ENCODE peak calls at places on chromosomes 3 and 15, in nine cellular contexts. One of them, this sample, is unnamed.

GRCh38 chr3:120791958-120792357 is 49.4 kb downstream of the GTF2E1 start:
- DNase-seq in adrenal gland: no peak
- DNase-seq in CD8-positive, alpha-beta T cell: no peak
- DNase-seq in CD4-positive, alpha-beta memory T cell: no peak
- DNase-seq in Karpas-422: no peak
- DNase-seq in MM.1S: no peak
- DNase-seq in endodermal cell: no peak
- DNase-seq in CD8-positive, alpha-beta memory T cell: no peak
- DNase-seq in heart left ventricle: no peak
- DNase-seq in this sample: no peak

GRCh38 chr3:45225465-45226205 is 452 bp downstream of the TMEM158 start:
- DNase-seq in MM.1S: peak; percentile 54
- DNase-seq in CD4-positive, alpha-beta memory T cell: peak; percentile 38
- DNase-seq in adrenal gland: no peak
- DNase-seq in CD8-positive, alpha-beta memory T cell: peak; percentile 10
- DNase-seq in heart left ventricle: no peak
- DNase-seq in endodermal cell: peak; percentile 78
- DNase-seq in Karpas-422: peak; percentile 54
- DNase-seq in CD8-positive, alpha-beta T cell: peak; percentile 39
- DNase-seq in this sample: no peak

GRCh38 chr3:81914254-81914653 is 152.8 kb upstream of the GBE1 start:
- DNase-seq in heart left ventricle: no peak
- DNase-seq in Karpas-422: no peak
- DNase-seq in CD4-positive, alpha-beta memory T cell: no peak
- DNase-seq in MM.1S: no peak
- DNase-seq in CD8-positive, alpha-beta memory T cell: no peak
- DNase-seq in endodermal cell: no peak
- DNase-seq in adrenal gland: no peak
- DNase-seq in CD8-positive, alpha-beta T cell: no peak
- DNase-seq in this sample: no peak

GRCh38 chr3:36909666-36910065 is 35.2 kb downstream of the TRANK1 start:
- DNase-seq in heart left ventricle: no peak
- DNase-seq in CD8-positive, alpha-beta memory T cell: no peak
- DNase-seq in endodermal cell: no peak
- DNase-seq in CD8-positive, alpha-beta T cell: no peak
- DNase-seq in Karpas-422: no peak
- DNase-seq in adrenal gland: no peak
- DNase-seq in MM.1S: no peak
- DNase-seq in CD4-positive, alpha-beta memory T cell: no peak
- DNase-seq in this sample: no peak

GRCh38 chr3:18419232-18419631 is 5.9 kb downstream of the SATB1 start:
- DNase-seq in CD8-positive, alpha-beta T cell: no peak
- DNase-seq in CD8-positive, alpha-beta memory T cell: no peak
- DNase-seq in Karpas-422: no peak
- DNase-seq in endodermal cell: no peak
- DNase-seq in CD4-positive, alpha-beta memory T cell: no peak
- DNase-seq in adrenal gland: no peak
- DNase-seq in heart left ventricle: no peak
- DNase-seq in MM.1S: no peak
- DNase-seq in this sample: no peak

GRCh38 chr3:34351857-34352545 is 553.6 kb downstream of the PDCD6IP start:
- DNase-seq in Karpas-422: no peak
- DNase-seq in adrenal gland: no peak
- DNase-seq in CD8-positive, alpha-beta T cell: no peak
- DNase-seq in MM.1S: no peak
- DNase-seq in CD8-positive, alpha-beta memory T cell: no peak
- DNase-seq in endodermal cell: no peak
- DNase-seq in heart left ventricle: no peak
- DNase-seq in CD4-positive, alpha-beta memory T cell: no peak
- DNase-seq in this sample: no peak

GRCh38 chr3:186464424-186465093 is 79.6 kb downstream of the CRYGS start:
- DNase-seq in endodermal cell: peak; percentile 64
- DNase-seq in CD4-positive, alpha-beta memory T cell: no peak
- DNase-seq in CD8-positive, alpha-beta T cell: no peak
- DNase-seq in adrenal gland: no peak
- DNase-seq in heart left ventricle: no peak
- DNase-seq in Karpas-422: peak; percentile 79
- DNase-seq in MM.1S: no peak
- DNase-seq in CD8-positive, alpha-beta memory T cell: no peak
- DNase-seq in this sample: no peak

GRCh38 chr3:88219138-88219792 is 69.5 kb downstream of the C3orf38 start:
- DNase-seq in MM.1S: peak; percentile 75
- DNase-seq in adrenal gland: peak; percentile 16
- DNase-seq in heart left ventricle: peak; percentile 9
- DNase-seq in CD4-positive, alpha-beta memory T cell: peak; percentile 21
- DNase-seq in CD8-positive, alpha-beta memory T cell: no peak
- DNase-seq in CD8-positive, alpha-beta T cell: no peak
- DNase-seq in endodermal cell: peak; percentile 86
- DNase-seq in Karpas-422: peak; percentile 84
- DNase-seq in this sample: peak; percentile 39

GRCh38 chr3:52730681-52731080 is 24.8 kb downstream of the SPCS1 start:
- DNase-seq in MM.1S: peak; percentile 81
- DNase-seq in Karpas-422: no peak
- DNase-seq in CD8-positive, alpha-beta memory T cell: no peak
- DNase-seq in CD8-positive, alpha-beta T cell: no peak
- DNase-seq in adrenal gland: no peak
- DNase-seq in heart left ventricle: no peak
- DNase-seq in endodermal cell: no peak
- DNase-seq in CD4-positive, alpha-beta memory T cell: no peak
- DNase-seq in this sample: no peak

GRCh38 chr3:114214542-114215341 is 22.6 kb downstream of the ZNF80 start:
- DNase-seq in Karpas-422: peak; percentile 83
- DNase-seq in CD4-positive, alpha-beta memory T cell: peak; percentile 86
- DNase-seq in adrenal gland: no peak
- DNase-seq in CD8-positive, alpha-beta T cell: peak; percentile 47
- DNase-seq in CD8-positive, alpha-beta memory T cell: peak; percentile 86
- DNase-seq in endodermal cell: peak; percentile 41
- DNase-seq in MM.1S: no peak
- DNase-seq in heart left ventricle: no peak
- DNase-seq in this sample: no peak
- H3K4me1 ChIP-seq in Karpas-422: peaks cover 86% of the 10 kb centered on the region
- H3K4me1 ChIP-seq in CD4-positive, alpha-beta memory T cell: peaks cover 79% of the 10 kb centered on the region
- H3K4me1 ChIP-seq in adrenal gland: no peaks in the 10 kb centered on the region
- H3K4me1 ChIP-seq in CD8-positive, alpha-beta T cell: peaks cover 64% of the 10 kb centered on the region
- H3K4me1 ChIP-seq in CD8-positive, alpha-beta memory T cell: peaks cover 75% of the 10 kb centered on the region
- H3K4me1 ChIP-seq in endodermal cell: peaks cover 7% of the 10 kb centered on the region
- H3K4me1 ChIP-seq in MM.1S: no peaks in the 10 kb centered on the region
- H3K4me1 ChIP-seq in heart left ventricle: peaks cover 23% of the 10 kb centered on the region
- H3K4me1 ChIP-seq in this sample: no peaks in the 10 kb centered on the region

DNA sequence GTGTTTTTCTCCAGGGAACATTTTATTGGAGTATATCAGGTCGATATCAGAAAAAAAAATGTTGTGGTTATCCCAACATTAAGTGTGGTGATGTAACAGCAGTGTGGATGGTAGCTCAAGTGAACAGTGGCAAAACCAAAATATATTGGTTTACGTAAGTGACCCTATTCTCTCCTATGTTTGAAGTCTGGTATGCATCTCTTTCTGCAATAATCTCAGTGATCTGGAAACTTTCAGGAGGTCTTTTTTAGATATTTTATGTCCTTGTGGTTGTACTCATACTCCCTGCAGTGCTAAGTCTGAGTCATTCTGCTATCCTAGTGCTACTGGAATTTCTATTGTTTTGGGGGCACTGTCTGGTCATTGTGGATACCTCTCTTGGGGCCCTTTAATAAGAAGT is 137.9 kb downstream of the SNRPN start:
- DNase-seq in MM.1S: no peak
- DNase-seq in heart left ventricle: no peak
- DNase-seq in CD4-positive, alpha-beta memory T cell: no peak
- DNase-seq in Karpas-422: no peak
- DNase-seq in endodermal cell: peak; percentile 14
- DNase-seq in CD8-positive, alpha-beta T cell: no peak
- DNase-seq in adrenal gland: no peak
- DNase-seq in CD8-positive, alpha-beta memory T cell: no peak
- DNase-seq in this sample: no peak
- H3K9me3 ChIP-seq in MM.1S: no peaks in the 10 kb centered on the region
- H3K9me3 ChIP-seq in heart left ventricle: peaks cover 80% of the 10 kb centered on the region
- H3K9me3 ChIP-seq in CD4-positive, alpha-beta memory T cell: no peaks in the 10 kb centered on the region
- H3K9me3 ChIP-seq in Karpas-422: peaks cover 16% of the 10 kb centered on the region
- H3K9me3 ChIP-seq in endodermal cell: peaks cover 16% of the 10 kb centered on the region
- H3K9me3 ChIP-seq in CD8-positive, alpha-beta T cell: peaks cover 37% of the 10 kb centered on the region
- H3K9me3 ChIP-seq in adrenal gland: no peaks in the 10 kb centered on the region
- H3K9me3 ChIP-seq in CD8-positive, alpha-beta memory T cell: peaks cover 28% of the 10 kb centered on the region
- H3K9me3 ChIP-seq in this sample: peaks cover 77% of the 10 kb centered on the region

DNA sequence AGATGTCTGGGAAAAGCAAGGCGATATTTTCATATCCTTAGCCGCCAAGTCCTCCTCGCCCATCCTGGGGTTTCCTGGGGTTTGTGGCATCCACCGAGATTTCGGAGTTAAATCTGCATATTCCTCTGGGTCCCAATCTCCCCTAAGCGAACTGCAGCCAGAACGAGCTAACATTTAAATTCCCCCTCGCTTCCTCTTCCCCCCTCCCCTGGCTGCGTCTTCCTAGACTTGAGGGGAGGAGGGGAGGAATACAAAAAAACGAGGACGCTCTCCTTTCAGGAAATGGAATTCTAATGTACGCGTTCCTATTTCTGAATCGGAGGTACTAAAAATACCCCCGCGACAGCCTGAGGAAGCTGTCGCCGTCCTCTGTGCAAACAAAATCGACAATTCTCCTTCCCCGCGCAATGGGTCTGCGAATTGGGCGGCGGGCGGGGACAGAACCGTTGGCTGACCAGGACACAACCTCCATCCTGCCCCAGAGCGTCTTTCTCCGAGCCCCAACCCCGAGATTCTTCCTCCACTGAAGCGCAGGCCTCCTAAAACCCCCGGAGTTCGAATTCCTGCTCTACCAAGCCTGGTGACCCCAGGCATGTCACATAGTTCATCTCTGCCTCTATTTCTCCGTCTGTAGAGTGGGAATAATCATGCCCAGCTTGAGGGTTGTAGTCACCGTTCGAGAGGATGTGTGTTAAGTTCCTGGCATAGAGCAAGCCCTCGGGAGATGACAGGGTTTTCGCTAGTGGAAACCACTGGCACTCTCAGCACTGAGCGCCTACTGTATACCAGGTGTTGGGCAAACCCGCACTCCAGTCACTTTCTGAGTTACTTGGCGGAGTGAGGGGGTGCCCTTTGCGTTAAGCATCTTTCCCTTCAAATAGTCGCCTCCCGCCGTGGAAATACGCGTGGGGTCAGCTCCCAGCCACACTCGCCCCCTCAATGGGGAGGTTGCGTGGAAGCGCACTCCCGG is 5.3 kb downstream of the FEZF2 start:
- DNase-seq in CD8-positive, alpha-beta T cell: no peak
- DNase-seq in CD8-positive, alpha-beta memory T cell: no peak
- DNase-seq in endodermal cell: peak; percentile 65
- DNase-seq in heart left ventricle: no peak
- DNase-seq in CD4-positive, alpha-beta memory T cell: no peak
- DNase-seq in Karpas-422: no peak
- DNase-seq in adrenal gland: no peak
- DNase-seq in MM.1S: no peak
- DNase-seq in this sample: no peak
- H3K27me3 ChIP-seq in CD8-positive, alpha-beta T cell: peaks cover 28% of the 10 kb centered on the region
- H3K27me3 ChIP-seq in CD8-positive, alpha-beta memory T cell: peaks cover 5% of the 10 kb centered on the region
- H3K27me3 ChIP-seq in endodermal cell: peaks cover 100% of the 10 kb centered on the region
- H3K27me3 ChIP-seq in heart left ventricle: peaks cover 51% of the 10 kb centered on the region
- H3K27me3 ChIP-seq in CD4-positive, alpha-beta memory T cell: peaks cover 12% of the 10 kb centered on the region
- H3K27me3 ChIP-seq in Karpas-422: no peaks in the 10 kb centered on the region
- H3K27me3 ChIP-seq in adrenal gland: peaks cover 78% of the 10 kb centered on the region
- H3K27me3 ChIP-seq in MM.1S: no peaks in the 10 kb centered on the region
- H3K27me3 ChIP-seq in this sample: peaks cover 39% of the 10 kb centered on the region

GRCh38 chr3:32460031-32460749 is 42.5 kb downstream of the CMTM6 start:
- DNase-seq in CD8-positive, alpha-beta T cell: peak; percentile 76
- DNase-seq in adrenal gland: no peak
- DNase-seq in heart left ventricle: no peak
- DNase-seq in MM.1S: peak; percentile 40
- DNase-seq in CD8-positive, alpha-beta memory T cell: peak; percentile 92
- DNase-seq in endodermal cell: peak; percentile 90
- DNase-seq in CD4-positive, alpha-beta memory T cell: peak; percentile 96
- DNase-seq in Karpas-422: peak; percentile 89
- DNase-seq in this sample: no peak
- H3K4me1 ChIP-seq in CD8-positive, alpha-beta T cell: peaks cover 79% of the 10 kb centered on the region
- H3K4me1 ChIP-seq in adrenal gland: no peaks in the 10 kb centered on the region
- H3K4me1 ChIP-seq in heart left ventricle: peaks cover 16% of the 10 kb centered on the region
- H3K4me1 ChIP-seq in MM.1S: no peaks in the 10 kb centered on the region
- H3K4me1 ChIP-seq in CD8-positive, alpha-beta memory T cell: peaks cover 83% of the 10 kb centered on the region
- H3K4me1 ChIP-seq in endodermal cell: peaks cover 12% of the 10 kb centered on the region
- H3K4me1 ChIP-seq in CD4-positive, alpha-beta memory T cell: peaks cover 84% of the 10 kb centered on the region
- H3K4me1 ChIP-seq in Karpas-422: peaks cover 48% of the 10 kb centered on the region
- H3K4me1 ChIP-seq in this sample: no peaks in the 10 kb centered on the region

DNA sequence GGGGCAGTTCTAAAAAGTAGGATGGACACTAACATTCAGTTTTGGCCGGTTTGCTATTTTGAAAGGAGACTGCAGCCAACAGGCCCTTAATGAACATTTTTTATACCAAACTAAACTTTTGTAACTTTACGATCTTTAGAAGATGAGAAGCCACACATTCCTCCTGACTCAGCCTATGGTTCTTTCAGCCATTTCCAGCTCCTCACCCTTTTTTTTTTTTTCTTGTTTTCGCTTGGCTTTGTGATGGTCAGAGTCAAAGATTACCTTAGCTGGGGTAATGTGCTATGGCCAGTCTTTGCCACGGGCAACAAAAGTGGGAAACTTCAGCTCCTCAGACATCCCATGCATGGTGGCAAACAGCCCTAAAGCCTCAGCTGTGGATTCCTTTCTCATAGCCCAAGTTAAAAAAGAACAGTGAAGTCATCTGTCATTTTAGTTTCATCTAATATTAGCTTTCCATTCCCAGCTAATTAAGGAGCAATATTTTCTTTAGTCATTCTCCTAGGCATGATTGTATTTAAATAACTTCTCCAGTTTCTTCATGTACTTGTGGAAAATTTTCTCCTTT is 368.7 kb downstream of the MFSD1 start:
- DNase-seq in heart left ventricle: no peak
- DNase-seq in CD8-positive, alpha-beta T cell: no peak
- DNase-seq in adrenal gland: no peak
- DNase-seq in CD4-positive, alpha-beta memory T cell: no peak
- DNase-seq in CD8-positive, alpha-beta memory T cell: no peak
- DNase-seq in MM.1S: no peak
- DNase-seq in Karpas-422: no peak
- DNase-seq in endodermal cell: no peak
- DNase-seq in this sample: no peak
- H3K9me3 ChIP-seq in heart left ventricle: no peaks in the 10 kb centered on the region
- H3K9me3 ChIP-seq in CD8-positive, alpha-beta T cell: no peaks in the 10 kb centered on the region
- H3K9me3 ChIP-seq in adrenal gland: no peaks in the 10 kb centered on the region
- H3K9me3 ChIP-seq in CD4-positive, alpha-beta memory T cell: no peaks in the 10 kb centered on the region
- H3K9me3 ChIP-seq in CD8-positive, alpha-beta memory T cell: no peaks in the 10 kb centered on the region
- H3K9me3 ChIP-seq in MM.1S: no peaks in the 10 kb centered on the region
- H3K9me3 ChIP-seq in Karpas-422: no peaks in the 10 kb centered on the region
- H3K9me3 ChIP-seq in endodermal cell: no peaks in the 10 kb centered on the region
- H3K9me3 ChIP-seq in this sample: no peaks in the 10 kb centered on the region

DNA sequence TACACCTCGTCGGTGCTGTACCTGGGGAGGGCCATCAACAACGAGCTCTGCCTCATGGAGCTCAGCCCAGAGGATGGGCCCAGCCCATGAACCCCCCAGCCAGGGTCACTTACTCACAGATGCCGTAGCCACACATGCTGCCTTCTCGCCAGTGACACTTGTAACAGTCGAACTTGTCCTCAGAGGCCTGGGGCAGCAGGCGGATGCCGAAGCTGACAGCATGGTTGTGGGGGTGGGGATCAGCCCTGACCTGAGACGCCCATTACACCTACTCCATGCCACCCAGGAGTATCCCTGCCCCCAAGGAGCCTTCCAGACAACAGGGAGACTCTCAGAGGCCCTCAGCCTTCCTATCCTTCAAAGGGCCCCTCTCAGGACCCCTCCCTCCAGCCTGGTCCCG is 12.1 kb downstream of the ALS2CL start:
- DNase-seq in MM.1S: no peak
- DNase-seq in heart left ventricle: no peak
- DNase-seq in CD8-positive, alpha-beta T cell: no peak
- DNase-seq in endodermal cell: no peak
- DNase-seq in Karpas-422: no peak
- DNase-seq in CD4-positive, alpha-beta memory T cell: no peak
- DNase-seq in CD8-positive, alpha-beta memory T cell: no peak
- DNase-seq in adrenal gland: no peak
- DNase-seq in this sample: no peak
- H3K27me3 ChIP-seq in MM.1S: peaks cover 5% of the 10 kb centered on the region
- H3K27me3 ChIP-seq in heart left ventricle: no peaks in the 10 kb centered on the region
- H3K27me3 ChIP-seq in CD8-positive, alpha-beta T cell: no peaks in the 10 kb centered on the region
- H3K27me3 ChIP-seq in endodermal cell: no peaks in the 10 kb centered on the region
- H3K27me3 ChIP-seq in Karpas-422: no peaks in the 10 kb centered on the region
- H3K27me3 ChIP-seq in CD4-positive, alpha-beta memory T cell: no peaks in the 10 kb centered on the region
- H3K27me3 ChIP-seq in CD8-positive, alpha-beta memory T cell: no peaks in the 10 kb centered on the region
- H3K27me3 ChIP-seq in adrenal gland: no peaks in the 10 kb centered on the region
- H3K27me3 ChIP-seq in this sample: no peaks in the 10 kb centered on the region

GRCh38 chr15:73986776-73987056 is 5.4 kb downstream of the STOML1 start:
- DNase-seq in Karpas-422: no peak
- DNase-seq in endodermal cell: no peak
- DNase-seq in adrenal gland: no peak
- DNase-seq in CD8-positive, alpha-beta T cell: no peak
- DNase-seq in CD4-positive, alpha-beta memory T cell: no peak
- DNase-seq in heart left ventricle: no peak
- DNase-seq in MM.1S: no peak
- DNase-seq in CD8-positive, alpha-beta memory T cell: no peak
- DNase-seq in this sample: no peak
- H3K4me1 ChIP-seq in Karpas-422: peaks cover 9% of the 10 kb centered on the region
- H3K4me1 ChIP-seq in endodermal cell: no peaks in the 10 kb centered on the region
- H3K4me1 ChIP-seq in adrenal gland: peaks cover 64% of the 10 kb centered on the region
- H3K4me1 ChIP-seq in CD8-positive, alpha-beta T cell: peaks cover 46% of the 10 kb centered on the region
- H3K4me1 ChIP-seq in CD4-positive, alpha-beta memory T cell: peaks cover 18% of the 10 kb centered on the region
- H3K4me1 ChIP-seq in heart left ventricle: peaks cover 100% of the 10 kb centered on the region
- H3K4me1 ChIP-seq in MM.1S: peaks cover 12% of the 10 kb centered on the region
- H3K4me1 ChIP-seq in CD8-positive, alpha-beta memory T cell: peaks cover 8% of the 10 kb centered on the region
- H3K4me1 ChIP-seq in this sample: peaks cover 64% of the 10 kb centered on the region